ENCODE peak calls at places on chromosome 5, in five cellular contexts. P is GM04504; Y is NCI-H446 treated with DMSO at 0.1 percent for 48 hours; I is caudate nucleus; E is activated CD8-positive, alpha-beta memory T cell treated with anti-CD3 and anti-CD28 coated beads, Interleukin-2, amount 50 U/mL, for 4 hours. A is an unnamed sample.

GRCh38 chr5:77396017-77396416 is 96.1 kb downstream of the WDR41 start:
- DNase-seq in P (no peak), Y (no peak), I (no peak), E (no peak), A (no peak)

GRCh38 chr5:150516011-150516410 is 8.1 kb downstream of the NDST1 start:
- DNase-seq in P (no peak), Y (no peak), I (no peak), E (no peak), A (no peak)

GRCh38 chr5:148856009-148856367 is 29.6 kb downstream of the ADRB2 start:
- DNase-seq in P (no peak), Y (no peak), I (no peak), E (no peak), A (no peak)

GRCh38 chr5:179623906-179624741 is 653 bp upstream of the HNRNPH1 start:
- DNase-seq in P (peak), Y (no peak), I (no peak), E (peak), A (peak)

GRCh38 chr5:67494186-67494842 is 297.7 kb upstream of the CD180 start:
- DNase-seq in P (no peak), Y (peak), I (no peak), E (no peak), A (no peak)

GRCh38 chr5:880816-881550 is 11.6 kb downstream of the BRD9 start:
- DNase-seq in P (no peak), Y (no peak), I (no peak), E (no peak), A (no peak)

GRCh38 chr5:123907349-123907748 is 395.4 kb downstream of the CSNK1G3 start:
- DNase-seq in P (no peak), Y (no peak), I (no peak), E (no peak), A (no peak)

GRCh38 chr5:77855369-77855768 is 79.2 kb upstream of the TBCA start:
- DNase-seq in P (no peak), Y (no peak), I (no peak), E (no peak), A (no peak)

GRCh38 chr5:170885281-170885680 is 23.5 kb downstream of the RANBP17 start:
- DNase-seq in P (no peak), Y (no peak), I (no peak), E (no peak), A (no peak)

GRCh38 chr5:143177263-143177994 is 226.1 kb downstream of the NR3C1 start:
- DNase-seq in P (peak), Y (peak), I (no peak), E (no peak), A (no peak)

GRCh38 chr5:14178671-14179211 is 35.6 kb downstream of the TRIO start:
- DNase-seq in P (peak), Y (no peak), I (no peak), E (no peak), A (no peak)

GRCh38 chr5:17260549-17260948 is 43.1 kb downstream of the BASP1 start:
- DNase-seq in P (no peak), Y (no peak), I (no peak), E (no peak), A (no peak)

GRCh38 chr5:88687253-88687955 is 195.6 kb downstream of the MEF2C start:
- DNase-seq in P (no peak), Y (no peak), I (no peak), E (no peak), A (no peak)

GRCh38 chr5:115262405-115263247 is at the start of gene PGGT1B:
- DNase-seq in P (no peak), Y (peak), I (peak), E (peak), A (peak)

GRCh38 chr5:159552751-159553150 is 222.5 kb upstream of the IL12B start:
- DNase-seq in P (peak), Y (no peak), I (no peak), E (no peak), A (no peak)

GRCh38 chr5:177124486-177124991 is 9.0 kb upstream of the NSD1 start:
- DNase-seq in P (no peak), Y (no peak), I (no peak), E (no peak), A (no peak)

GRCh38 chr5:120035815-120036577 is 406.6 kb downstream of the FAM170A start:
- DNase-seq in P (no peak), Y (no peak), I (no peak), E (no peak), A (no peak)

GRCh38 chr5:150053695-150054392 is 32.5 kb downstream of the CSF1R start:
- DNase-seq in P (no peak), Y (no peak), I (no peak), E (no peak), A (no peak)

GRCh38 chr5:126597156-126597555 is 2.1 kb upstream of the ALDH7A1 start:
- DNase-seq in P (no peak), Y (no peak), I (no peak), E (no peak), A (no peak)

GRCh38 chr5:54692631-54693030 is 175.1 kb downstream of the SNX18 start:
- DNase-seq in P (no peak), Y (no peak), I (no peak), E (no peak), A (no peak)